ENCODE peak calls at places on chromosomes 1 and 21, in six cellular contexts. Y is endothelial cell of umbilical vein, T is K562, W is WTC11, M is H1, V is HepG2. P is an unnamed sample.
A peak's percentile ranks its signal among the peaks of the same experiment; 100 is the strongest.

GRCh38 chr1:244730153-244730933 is 77.4 kb downstream of the DESI2 start:
- DNase-seq in Y (peak; percentile 49), T (no peak), W (peak; percentile 57), M (no peak), V (no peak), P (peak; percentile 35)

GRCh38 chr1:78143673-78144072 is 97.9 kb downstream of the GIPC2 start:
- DNase-seq in Y (no peak), T (no peak), W (no peak), M (no peak), V (peak; percentile 27), P (no peak)

GRCh38 chr1:111878649-111879048 is 110.8 kb downstream of the KCND3 start:
- DNase-seq in Y (no peak), T (no peak), W (no peak), M (no peak), V (peak; percentile 31), P (no peak)

GRCh38 chr21:46291561-46291960 is 5.4 kb downstream of the YBEY start:
- DNase-seq in Y (no peak), T (no peak), W (no peak), M (no peak), V (no peak), P (no peak)

GRCh38 chr1:246735735-246736134 is 11.5 kb downstream of the SCCPDH start:
- DNase-seq in Y (no peak), T (no peak), W (no peak), M (no peak), V (no peak), P (no peak)

GRCh38 chr21:25563399-25564116 is 43.7 kb downstream of the MRPL39 start:
- DNase-seq in Y (peak; percentile 49), T (no peak), W (no peak), M (no peak), V (no peak), P (no peak)

GRCh38 chr1:115706774-115707425 is 61.6 kb downstream of the CASQ2 start:
- DNase-seq in Y (peak; percentile 39), T (peak; percentile 57), W (no peak), M (no peak), V (peak; percentile 42), P (no peak)

GRCh38 chr1:108881369-108881768 is 4.6 kb downstream of the GPSM2 start:
- DNase-seq in Y (no peak), T (no peak), W (no peak), M (no peak), V (no peak), P (no peak)

GRCh38 chr21:45833437-45833836 is 148.1 kb upstream of the COL6A1 start:
- DNase-seq in Y (no peak), T (no peak), W (no peak), M (no peak), V (no peak), P (no peak)

GRCh38 chr1:19981170-19981506 is 1.7 kb upstream of the PLA2G2A start:
- DNase-seq in Y (no peak), T (no peak), W (no peak), M (no peak), V (no peak), P (no peak)

GRCh38 chr1:111110197-111110899 is 29.5 kb downstream of the DRAM2 start:
- DNase-seq in Y (no peak), T (no peak), W (no peak), M (no peak), V (peak; percentile 77), P (no peak)

GRCh38 chr1:105138445-105138821 is 1388.7 kb downstream of the AMY1C start:
- DNase-seq in Y (no peak), T (no peak), W (no peak), M (no peak), V (peak; percentile 76), P (no peak)

DNA sequence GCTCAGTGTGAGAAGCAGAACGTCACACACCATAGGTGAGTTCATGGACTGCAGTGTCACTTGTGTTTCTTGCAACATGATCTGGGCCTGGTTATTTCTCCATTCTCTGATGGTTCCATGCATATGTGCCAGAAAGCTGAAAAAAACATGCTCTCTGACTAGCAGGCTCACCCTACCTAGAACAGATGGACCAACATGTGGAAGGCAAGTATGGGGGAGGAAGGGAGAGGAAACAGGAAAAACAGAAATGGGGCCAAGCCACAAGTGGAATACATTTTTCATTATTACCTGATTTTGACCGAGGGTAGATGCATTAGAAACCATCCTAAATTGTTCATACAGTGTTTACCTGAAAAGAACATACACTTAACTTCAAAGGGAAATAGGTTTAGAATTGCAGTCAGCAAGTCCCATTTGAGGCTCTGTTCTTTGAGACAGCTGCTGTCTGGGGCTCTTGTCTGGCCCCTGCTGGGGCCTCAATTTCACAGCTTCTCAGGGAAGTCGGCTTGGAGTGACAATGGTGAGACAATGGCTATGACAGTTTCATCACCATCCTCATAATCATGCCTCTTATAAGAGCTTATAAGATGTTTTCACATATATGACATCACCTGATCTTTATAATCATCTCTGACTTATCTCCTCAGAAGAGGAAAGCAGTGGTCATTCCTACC is 327.4 kb downstream of the SIPA1L2 start:
- DNase-seq in Y (no peak), T (no peak), W (no peak), M (no peak), V (no peak), P (no peak)
- TF ChIP-seq CTCF in Y (no peak), T (no peak), W (no peak), M (no peak), V (no peak), P (no peak)

GRCh38 chr21:34736116-34736870 is 67.5 kb downstream of the CLIC6 start:
- DNase-seq in Y (no peak), T (no peak), W (no peak), M (no peak), V (no peak), P (no peak)
- TF ChIP-seq JUN in Y (no peak), T (no peak), W (no peak), M (no peak), V (no peak), P (no peak)

GRCh38 chr1:165826565-165826964 is 849 bp upstream of the UCK2 start:
- DNase-seq in Y (no peak), T (no peak), W (no peak), M (no peak), V (no peak), P (no peak)

GRCh38 chr1:165828103-165828558 is 717 bp downstream of the UCK2 start:
- DNase-seq in Y (peak; percentile 49), T (no peak), W (peak; percentile 40), M (no peak), V (peak; percentile 21), P (peak; percentile 60)

GRCh38 chr1:165828581-165829329 is 1.3 kb downstream of the UCK2 start:
- DNase-seq in Y (peak; percentile 86), T (peak; percentile 57), W (peak; percentile 51), M (no peak), V (peak; percentile 82), P (peak; percentile 87)

GRCh38 chr1:165829888-165830287 is 2.5 kb downstream of the UCK2 start:
- DNase-seq in Y (no peak), T (no peak), W (no peak), M (no peak), V (no peak), P (no peak)

DNA sequence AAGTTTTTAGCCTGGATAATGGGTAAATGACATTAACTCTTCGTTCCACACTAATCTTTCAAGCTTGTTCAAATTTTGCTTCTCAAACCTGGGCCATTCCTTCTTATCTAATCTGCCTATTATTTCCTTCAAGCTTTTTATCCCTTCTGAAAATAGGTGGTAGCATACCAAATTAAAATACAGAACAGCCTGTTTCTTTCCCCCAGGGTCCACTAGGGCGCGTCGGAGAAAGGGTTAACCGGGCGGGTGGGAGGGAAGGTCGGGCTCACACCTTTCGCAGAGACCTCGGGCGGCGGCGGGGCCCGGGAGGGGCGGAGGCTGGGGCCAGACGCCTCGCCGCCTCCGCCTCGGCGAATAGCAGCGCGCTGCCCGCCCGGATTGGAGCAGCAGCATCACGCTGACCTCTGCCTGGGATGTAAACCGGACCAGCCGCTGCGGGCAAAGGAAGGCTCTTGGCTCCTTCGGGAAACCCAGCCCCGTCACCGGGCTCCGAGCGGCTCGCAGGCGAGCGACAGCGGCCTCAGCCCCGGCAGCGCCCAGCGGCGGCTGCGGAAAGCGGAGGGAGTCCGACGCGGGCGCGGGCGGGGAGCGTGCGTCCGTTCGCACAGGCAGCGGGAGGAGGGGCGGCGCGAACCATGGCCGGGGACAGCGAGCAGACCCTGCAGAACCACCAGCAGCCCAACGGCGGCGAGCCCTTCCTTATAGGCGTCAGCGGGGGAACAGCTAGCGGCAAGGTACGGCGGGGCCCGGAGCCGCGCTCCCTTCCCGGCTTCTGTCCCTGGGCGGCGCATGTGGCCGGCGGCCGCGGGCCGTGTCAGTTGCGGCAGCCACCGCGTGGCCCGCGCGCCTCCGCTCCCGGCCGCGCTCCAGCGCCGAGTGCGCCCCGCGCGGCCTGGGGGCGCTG is at the start of gene UCK2:
- DNase-seq in Y (peak; percentile 81), T (peak; percentile 89), W (peak; percentile 84), M (peak; percentile 56), V (peak; percentile 71), P (peak; percentile 87)
- TF ChIP-seq CTCF in Y (no peak), T (peak; percentile 0), W (no peak), M (peak; percentile 9), V (no peak), P (peak; percentile 26)

GRCh38 chr21:41926068-41926806 is 27.6 kb downstream of the C2CD2 start:
- DNase-seq in Y (peak; percentile 84), T (no peak), W (peak; percentile 30), M (peak; percentile 17), V (peak; percentile 60), P (no peak)

GRCh38 chr21:41926807-41927171 is 27.0 kb downstream of the C2CD2 start:
- DNase-seq in Y (no peak), T (no peak), W (no peak), M (no peak), V (no peak), P (no peak)

GRCh38 chr21:41921089-41921819 is 32.6 kb downstream of the C2CD2 start:
- DNase-seq in Y (no peak), T (no peak), W (no peak), M (no peak), V (peak; percentile 16), P (no peak)

GRCh38 chr21:41924355-41924754 is 29.5 kb downstream of the C2CD2 start:
- DNase-seq in Y (no peak), T (no peak), W (no peak), M (no peak), V (no peak), P (no peak)

DNA sequence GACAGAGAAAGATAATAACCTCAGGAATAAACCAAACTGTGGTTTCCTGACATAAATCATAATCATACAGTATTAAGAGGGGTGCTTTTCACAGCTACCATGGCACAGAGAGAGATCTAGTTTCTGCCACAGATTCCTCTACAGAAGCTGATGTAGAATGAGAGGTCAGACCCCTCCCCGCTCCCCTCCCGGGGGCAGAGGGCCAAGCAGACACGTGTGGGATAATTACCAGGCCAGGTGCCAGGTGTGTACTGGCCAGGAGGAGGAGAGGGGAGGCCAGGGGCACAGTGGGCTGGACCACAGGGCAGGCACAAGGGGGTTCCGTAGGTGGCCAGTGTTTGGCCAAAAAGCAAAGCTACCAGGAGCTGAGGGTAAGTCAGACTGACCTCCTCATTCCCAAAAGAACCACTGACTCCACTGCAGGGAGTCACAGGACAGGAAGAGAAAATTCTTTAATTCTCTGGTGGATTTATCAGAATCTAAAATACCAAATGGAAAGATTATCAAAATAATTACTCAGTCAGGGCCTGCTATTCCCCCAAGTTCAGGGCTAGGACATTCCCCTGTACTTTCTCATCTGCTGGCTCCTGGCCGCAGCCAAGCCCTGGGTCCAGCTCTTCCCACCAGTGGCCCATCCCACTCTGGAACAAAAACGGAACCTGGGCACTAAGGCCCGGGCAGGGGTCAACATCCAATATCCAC is 30.0 kb downstream of the C2CD2 start:
- DNase-seq in Y (no peak), T (no peak), W (no peak), M (no peak), V (no peak), P (no peak)
- TF ChIP-seq JUN in Y (no peak), T (no peak), W (no peak), M (no peak), V (no peak), P (no peak)

GRCh38 chr1:232950197-232950918 is at the start of gene NTPCR:
- DNase-seq in Y (peak; percentile 96), T (peak; percentile 100), W (peak; percentile 98), M (peak; percentile 88), V (peak; percentile 84), P (peak; percentile 94)
- TF ChIP-seq CTCF in Y (peak; percentile 14), T (no peak), W (no peak), M (no peak), V (no peak), P (no peak)

P was measured in A549.